ENCODE peak calls at places on chromosome 5, in nine cellular contexts. O is PC-9; I is breast epithelium; K is aorta; U is CD8-positive, alpha-beta memory T cell; Y is heart right ventricle; P is pancreas; N is Panc1; L is ovary. H is an unnamed sample.

GRCh38 chr5:44048268-44048984 is 340.8 kb downstream of the FGF10 start:
- DNase-seq in O (no peak), I (no peak), K (no peak), U (no peak), Y (no peak), P (no peak), N (no peak), L (no peak), H (no peak)

GRCh38 chr5:176365663-176366574 is 632 bp downstream of the ARL10 start:
- DNase-seq in O (peak; percentile 17), I (no peak), K (peak; percentile 75), U (peak; percentile 32), Y (peak; percentile 41), P (no peak), N (no peak), L (peak; percentile 83), H (peak; percentile 85)

GRCh38 chr5:167699434-167699833 is 592.0 kb upstream of the WWC1 start:
- DNase-seq in O (peak; percentile 79), I (no peak), K (no peak), U (no peak), Y (no peak), P (no peak), N (peak; percentile 92), L (no peak), H (no peak)

GRCh38 chr5:54291498-54291897 is 18.9 kb downstream of the ARL15 start:
- DNase-seq in O (no peak), I (no peak), K (no peak), U (no peak), Y (no peak), P (no peak), N (no peak), L (no peak), H (no peak)

GRCh38 chr5:4572713-4573112 is 567.4 kb upstream of the ADAMTS16 start:
- DNase-seq in O (no peak), I (no peak), K (no peak), U (no peak), Y (no peak), P (no peak), N (no peak), L (no peak), H (no peak)

GRCh38 chr5:42985129-42986037 is 54.7 kb downstream of the ANXA2R start:
- DNase-seq in O (no peak), I (no peak), K (no peak), U (no peak), Y (no peak), P (no peak), N (peak; percentile 61), L (no peak), H (no peak)

GRCh38 chr5:50958852-50959457 is 292.5 kb downstream of the PARP8 start:
- DNase-seq in O (peak; percentile 11), I (no peak), K (no peak), U (no peak), Y (no peak), P (peak; percentile 26), N (no peak), L (no peak), H (no peak)

GRCh38 chr5:170159101-170159698 is 53.5 kb downstream of the FOXI1 start:
- DNase-seq in O (peak; percentile 34), I (no peak), K (no peak), U (no peak), Y (no peak), P (no peak), N (no peak), L (no peak), H (no peak)

GRCh38 chr5:80711938-80712337 is 57.2 kb upstream of the DHFR start:
- DNase-seq in O (peak; percentile 9), I (no peak), K (no peak), U (no peak), Y (no peak), P (no peak), N (peak; percentile 17), L (no peak), H (no peak)

GRCh38 chr5:179294891-179295777 is 50.1 kb downstream of the ADAMTS2 start:
- DNase-seq in O (no peak), I (no peak), K (peak; percentile 79), U (no peak), Y (peak; percentile 60), P (no peak), N (no peak), L (peak; percentile 18), H (peak; percentile 78)

GRCh38 chr5:15376803-15377202 is 123.2 kb upstream of the FBXL7 start:
- DNase-seq in O (no peak), I (no peak), K (no peak), U (no peak), Y (no peak), P (no peak), N (no peak), L (no peak), H (no peak)

GRCh38 chr5:53069626-53070025 is 39.9 kb downstream of the MOCS2 start:
- DNase-seq in O (no peak), I (no peak), K (no peak), U (no peak), Y (no peak), P (no peak), N (peak; percentile 97), L (no peak), H (peak; percentile 18)

GRCh38 chr5:91301459-91301858 is 81.7 kb downstream of the ARRDC3 start:
- DNase-seq in O (no peak), I (no peak), K (no peak), U (no peak), Y (no peak), P (no peak), N (no peak), L (no peak), H (no peak)

GRCh38 chr5:158054388-158055092 is 195.6 kb upstream of the CLINT1 start:
- DNase-seq in O (no peak), I (no peak), K (no peak), U (no peak), Y (no peak), P (peak; percentile 17), N (no peak), L (no peak), H (no peak)

DNA sequence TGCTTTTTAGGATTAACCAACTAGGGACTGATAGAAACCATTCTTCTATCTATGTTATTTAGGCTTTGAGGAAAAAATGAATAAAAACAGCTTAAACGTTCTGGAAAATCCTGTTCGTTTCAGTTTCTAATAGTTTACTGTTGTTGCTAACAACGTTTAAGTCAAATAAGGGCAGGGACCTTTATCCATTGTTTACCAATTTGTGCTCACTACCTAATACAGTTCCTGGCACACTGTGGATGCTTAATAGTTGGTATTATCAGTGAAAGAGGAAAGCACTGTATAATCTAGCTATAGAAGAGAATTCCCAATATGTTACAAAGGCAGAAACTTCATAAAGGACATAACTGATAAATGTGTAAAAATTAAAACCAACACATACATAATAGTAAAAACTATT is 52.5 kb downstream of the ZFR start:
- DNase-seq in O (no peak), I (no peak), K (no peak), U (no peak), Y (no peak), P (no peak), N (no peak), L (no peak), H (no peak)
- H3K4me1 ChIP-seq in O (no peaks in the 10 kb centered on the region), I (no peaks in the 10 kb centered on the region), K (no peaks in the 10 kb centered on the region), U (no peaks in the 10 kb centered on the region), Y (no peaks in the 10 kb centered on the region), P (no peaks in the 10 kb centered on the region), N (no peaks in the 10 kb centered on the region), L (no peaks in the 10 kb centered on the region), H (no peaks in the 10 kb centered on the region)

DNA sequence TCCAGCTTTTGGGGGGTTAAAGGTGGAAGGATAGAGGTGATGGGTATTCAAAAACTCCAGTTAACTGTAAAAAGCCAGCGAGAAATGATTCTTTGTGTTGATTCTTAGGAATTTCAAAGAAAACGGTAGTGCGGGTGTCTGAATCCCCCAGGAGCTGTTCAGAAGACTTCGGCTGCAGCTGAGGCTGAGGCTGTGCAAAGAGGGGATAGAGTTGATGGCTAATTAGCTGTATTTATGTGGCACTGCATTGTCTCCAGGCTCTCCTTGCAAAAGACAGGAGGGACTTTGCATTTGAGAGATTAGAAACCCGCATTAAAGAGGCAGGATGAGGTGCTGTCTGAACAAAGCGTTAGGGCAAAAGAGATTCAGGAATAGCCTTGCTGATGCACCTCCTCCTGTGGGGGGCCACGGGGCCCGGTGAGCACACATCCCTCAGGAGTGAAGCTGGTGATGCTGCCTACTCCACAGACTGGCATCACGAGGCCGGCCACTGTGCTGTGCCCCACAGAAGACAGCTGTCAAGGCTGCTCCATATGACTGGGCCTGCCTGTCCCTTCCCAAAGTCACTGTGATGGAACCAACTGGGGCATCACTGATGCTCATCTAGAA is 343.6 kb upstream of the DAP start:
- DNase-seq in O (no peak), I (no peak), K (no peak), U (no peak), Y (no peak), P (no peak), N (no peak), L (no peak), H (no peak)
- H3K27ac ChIP-seq in O (no peak overlapping the region), I (no peak overlapping the region), K (no peak overlapping the region), U (no peak overlapping the region), Y (no peak overlapping the region), P (no peak overlapping the region), N (no peak overlapping the region), L (no peak overlapping the region), H (no peak overlapping the region)

DNA sequence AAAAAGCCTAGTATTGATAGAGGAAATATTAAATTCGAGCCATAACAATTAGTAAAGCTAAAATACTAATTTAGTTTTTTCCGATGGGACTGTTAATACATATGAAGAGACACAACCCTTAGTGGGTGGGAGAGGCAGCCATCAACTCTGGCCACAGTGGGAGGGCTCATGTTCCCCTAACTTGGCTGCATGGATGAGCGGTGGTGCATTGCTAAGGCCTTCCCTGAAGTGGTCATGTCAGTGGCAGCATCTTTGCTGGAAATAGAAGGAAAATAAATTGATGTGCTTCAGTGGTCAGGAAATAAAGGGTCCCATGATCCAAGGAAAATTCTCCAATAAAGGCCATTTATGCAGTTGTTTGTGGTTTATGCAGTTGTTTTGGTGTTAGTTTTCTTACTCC is 33.9 kb upstream of the F2RL2 start:
- DNase-seq in O (no peak), I (no peak), K (no peak), U (no peak), Y (no peak), P (no peak), N (no peak), L (no peak), H (no peak)
- H3K27me3 ChIP-seq in O (no peaks in the 10 kb centered on the region), I (no peaks in the 10 kb centered on the region), K (no peaks in the 10 kb centered on the region), U (no peaks in the 10 kb centered on the region), Y (no peaks in the 10 kb centered on the region), P (no peaks in the 10 kb centered on the region), N (no peaks in the 10 kb centered on the region), L (no peaks in the 10 kb centered on the region), H (no peaks in the 10 kb centered on the region)

DNA sequence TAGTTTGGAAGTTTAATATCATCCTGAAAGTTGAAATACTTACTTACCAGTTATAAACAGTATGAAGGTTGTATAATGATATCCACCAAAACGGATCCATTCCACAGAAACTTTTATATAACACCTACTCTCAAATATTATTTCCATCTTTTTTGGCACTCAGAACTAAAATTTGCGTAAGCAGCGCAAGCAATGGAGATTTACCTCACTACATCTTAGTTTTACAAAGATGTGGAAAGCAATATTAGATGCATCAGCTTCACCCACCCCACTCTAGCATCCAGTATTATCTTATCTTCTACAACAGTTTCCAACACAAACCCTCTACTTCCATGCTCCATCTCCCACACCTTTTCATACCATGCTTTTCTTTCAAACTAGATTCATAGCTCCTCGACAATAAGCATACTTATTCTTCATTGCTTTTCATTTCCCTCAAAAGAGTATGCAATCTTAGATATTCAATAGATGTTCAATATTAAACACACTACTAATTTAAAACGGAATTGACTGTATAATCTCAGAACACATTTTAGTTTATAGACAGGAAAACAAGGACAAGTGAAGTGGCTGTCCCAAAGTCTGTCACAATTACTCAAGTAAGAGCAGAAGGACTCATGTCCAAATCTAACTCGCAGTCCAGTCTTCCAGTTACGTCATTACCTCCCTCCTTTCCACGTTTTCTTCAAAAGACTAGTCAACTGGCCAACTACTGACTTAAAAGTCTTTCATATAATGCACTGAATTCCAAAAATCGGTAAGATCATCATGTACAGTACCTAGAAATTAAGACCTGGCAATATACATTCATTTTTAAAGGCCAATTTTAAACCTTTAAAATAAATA is 2.2 kb downstream of the PPP2CA start:
- DNase-seq in O (no peak), I (no peak), K (no peak), U (no peak), Y (no peak), P (no peak), N (no peak), L (no peak), H (no peak)
- H3K4me1 ChIP-seq in O (peaks cover 36% of the 10 kb centered on the region), I (no peaks in the 10 kb centered on the region), K (no peaks in the 10 kb centered on the region), U (peaks cover 62% of the 10 kb centered on the region), Y (peaks cover 80% of the 10 kb centered on the region), P (peaks cover 10% of the 10 kb centered on the region), N (peaks cover 47% of the 10 kb centered on the region), L (peaks cover 23% of the 10 kb centered on the region), H (peaks cover 6% of the 10 kb centered on the region)

H was measured in right cardiac atrium.